ENCODE peak calls at places on chromosomes 16 and 17, in five cellular contexts. G is HepG2, J is K562, O is A549, H is endothelial cell of umbilical vein. X is an unnamed sample.
A peak's percentile ranks its signal among the peaks of the same experiment; 100 is the strongest.

GRCh38 chr16:88476817-88477397 is 23.8 kb downstream of the ZFPM1 start:
- DNase-seq in O (no peak), G (no peak), J (no peak), H (no peak), X (no peak)

GRCh38 chr17:72887917-72888316 is 204.6 kb downstream of the SLC39A11 start:
- DNase-seq in J (no peak), H (no peak), O (no peak), G (no peak), X (no peak)

GRCh38 chr17:41723801-41724475 is 10.5 kb downstream of the HAP1 start:
- DNase-seq in G (no peak), H (no peak), J (no peak), O (no peak), X (no peak)

GRCh38 chr17:40177275-40177874 is at the start of gene RAPGEFL1:
- DNase-seq in G (no peak), O (no peak), H (peak; percentile 74), J (peak; percentile 95), X (no peak)

GRCh38 chr17:62892069-62892675 is 73.9 kb upstream of the TANC2 start:
- DNase-seq in H (peak; percentile 44), O (no peak), J (no peak), G (no peak), X (peak; percentile 47)

GRCh38 chr16:12545792-12546342 is 257.8 kb downstream of the CPPED1 start:
- DNase-seq in O (no peak), H (no peak), J (no peak), G (no peak), X (no peak)

GRCh38 chr17:44007346-44008204 is 3.2 kb downstream of the NAGS start:
- DNase-seq in G (no peak), J (no peak), O (no peak), H (no peak), X (no peak)

GRCh38 chr17:77834170-77835115 is 124.1 kb upstream of the TNRC6C start:
- DNase-seq in O (peak; percentile 71), G (peak; percentile 20), J (peak; percentile 98), H (peak; percentile 75), X (peak; percentile 91)

GRCh38 chr17:50161023-50161910 is 4.5 kb upstream of the SGCA start:
- DNase-seq in H (peak; percentile 93), J (peak; percentile 99), G (peak; percentile 78), O (peak; percentile 92), X (peak; percentile 89)
- TF ChIP-seq POLR2A in H (peak; percentile 22), J (peak; percentile 22), G (no peak), O (peak; percentile 92), X (no peak)

GRCh38 chr17:79667746-79668145 is 56.9 kb upstream of the RBFOX3 start:
- DNase-seq in J (no peak), O (no peak), H (no peak), G (no peak), X (no peak)
- H3K4me3 ChIP-seq in J (no peak overlapping the region), O (no peak overlapping the region), H (no peak overlapping the region), G (no peak overlapping the region), X (no peak overlapping the region)

GRCh38 chr17:82736511-82737185 is 1.2 kb downstream of the FN3K start:
- DNase-seq in H (no peak), J (no peak), O (no peak), G (no peak), X (no peak)
- TF ChIP-seq MAX in H (no peak), J (no peak), O (no peak), G (peak; percentile 14), X (no peak)

GRCh38 chr16:75244844-75245758 is 6.3 kb downstream of the BCAR1 start:
- DNase-seq in G (peak; percentile 99), H (peak; percentile 94), J (no peak), O (peak; percentile 80), X (peak; percentile 61)
- TF ChIP-seq POLR2A in G (no peak), H (peak; percentile 74), J (no peak), O (peak; percentile 10), X (no peak)

DNA sequence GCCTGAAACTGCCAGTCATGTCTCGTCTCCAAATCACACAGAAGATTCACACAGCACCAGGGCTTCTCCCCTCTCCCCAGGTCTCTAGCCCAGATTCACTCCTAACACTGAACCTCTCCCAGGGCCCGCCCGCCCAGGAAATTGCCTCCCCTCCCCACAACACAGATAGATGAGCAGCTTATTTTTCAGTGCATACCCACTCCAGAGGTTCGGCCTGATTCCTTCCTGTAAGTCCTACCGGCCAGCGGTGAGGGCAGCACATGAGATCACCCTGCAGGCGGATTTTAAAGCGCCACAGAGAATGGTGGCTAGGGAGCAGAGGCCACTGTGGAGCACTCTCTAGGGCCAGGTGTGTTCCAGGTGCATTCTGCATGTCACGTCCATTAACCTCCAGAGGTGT is 301.8 kb downstream of the IRF8 start:
- DNase-seq in G (no peak), J (no peak), H (no peak), O (no peak), X (no peak)
- H3K4me3 ChIP-seq in G (no peak overlapping the region), J (no peak overlapping the region), H (no peak overlapping the region), O (no peak overlapping the region), X (no peak overlapping the region)

GRCh38 chr16:17591655-17592405 is 121.1 kb upstream of the XYLT1 start:
- DNase-seq in G (no peak), O (no peak), H (no peak), J (no peak), X (no peak)
- TF ChIP-seq MAX in G (no peak), O (no peak), H (no peak), J (no peak), X (no peak)

GRCh38 chr16:75432828-75433731 is at the start of gene CFDP1:
- DNase-seq in G (peak; percentile 94), J (peak; percentile 97), H (peak; percentile 94), O (peak; percentile 95), X (peak; percentile 95)

GRCh38 chr16:75429621-75430403 is 3.5 kb downstream of the CFDP1 start:
- DNase-seq in J (no peak), H (no peak), O (no peak), G (no peak), X (no peak)

GRCh38 chr16:75433732-75434413 is 570 bp upstream of the CFDP1 start:
- DNase-seq in H (peak; percentile 97), O (peak; percentile 92), J (peak; percentile 76), G (peak; percentile 93), X (peak; percentile 80)
- TF ChIP-seq POLR2A in H (peak; percentile 15), O (no peak), J (peak; percentile 68), G (peak; percentile 20), X (no peak)

GRCh38 chr17:74752822-74753401 is 4.5 kb downstream of the NHERF1 start:
- DNase-seq in G (peak; percentile 63), O (no peak), J (no peak), H (no peak), X (no peak)

GRCh38 chr17:74750327-74751069 is 2.1 kb downstream of the NHERF1 start:
- DNase-seq in O (no peak), H (no peak), J (no peak), G (peak; percentile 93), X (peak; percentile 47)

GRCh38 chr17:74754832-74755231 is 6.4 kb downstream of the NHERF1 start:
- DNase-seq in O (no peak), J (peak; percentile 65), H (no peak), G (no peak), X (peak; percentile 18)

GRCh38 chr17:74751210-74751529 is 2.7 kb downstream of the NHERF1 start:
- DNase-seq in J (no peak), G (no peak), O (no peak), H (no peak), X (no peak)

GRCh38 chr17:74752415-74752814 is 4.0 kb downstream of the NHERF1 start:
- DNase-seq in H (no peak), O (no peak), G (no peak), J (no peak), X (no peak)
- H3K4me3 ChIP-seq in H (no peak overlapping the region), O (no peak overlapping the region), G (no peak overlapping the region), J (no peak overlapping the region), X (peak overlapping the region; percentile 77)